ENCODE peak calls at places on chromosome 20, in eight cellular contexts. M is left lobe of liver; F is MM.1S; B is GM13977; L is RWPE2; G is activated T-cell treated with anti-CD3 and anti-CD28 coated beads, Interleukin-2, amount 50 U/mL, for 72 hours; S is nephron progenitor cell; R is occipital lobe. I is an unnamed sample.

GRCh38 chr20:10511166-10511506 is 76.0 kb downstream of the SLX4IP start:
- DNase-seq in M (no peak), F (no peak), B (no peak), L (no peak), G (no peak), S (no peak), R (no peak), I (no peak)

GRCh38 chr20:24722586-24722985 is 226.5 kb upstream of the CST7 start:
- DNase-seq in M (no peak), F (no peak), B (no peak), L (no peak), G (no peak), S (no peak), R (no peak), I (no peak)

GRCh38 chr20:49894073-49894470 is 21.3 kb downstream of the SPATA2 start:
- DNase-seq in M (no peak), F (no peak), B (peak; percentile 63), L (peak; percentile 55), G (peak; percentile 60), S (no peak), R (no peak), I (no peak)

GRCh38 chr20:1565461-1565860 is 8.0 kb upstream of the SIRPD start:
- DNase-seq in M (no peak), F (no peak), B (no peak), L (no peak), G (no peak), S (no peak), R (no peak), I (no peak)

GRCh38 chr20:56685879-56686278 is 56.8 kb downstream of the TFAP2C start:
- DNase-seq in M (no peak), F (no peak), B (no peak), L (peak; percentile 79), G (no peak), S (no peak), R (no peak), I (no peak)

GRCh38 chr20:31706607-31707257 is 15.9 kb downstream of the BCL2L1 start:
- DNase-seq in M (peak; percentile 65), F (no peak), B (no peak), L (no peak), G (no peak), S (no peak), R (no peak), I (no peak)

GRCh38 chr20:58306421-58307261 is 2.9 kb upstream of the RAB22A start:
- DNase-seq in M (no peak), F (peak; percentile 24), B (peak; percentile 46), L (no peak), G (peak; percentile 77), S (no peak), R (no peak), I (peak; percentile 96)

GRCh38 chr20:63501818-63502670 is 3.2 kb upstream of the EEF1A2 start:
- DNase-seq in M (no peak), F (peak; percentile 57), B (no peak), L (peak; percentile 89), G (no peak), S (no peak), R (peak; percentile 59), I (peak; percentile 88)

GRCh38 chr20:62819494-62820174 is 2.8 kb downstream of the COL9A3 start:
- DNase-seq in M (no peak), F (no peak), B (no peak), L (peak; percentile 87), G (no peak), S (no peak), R (peak; percentile 38), I (no peak)

GRCh38 chr20:57089701-57090144 is 176.7 kb downstream of the BMP7 start:
- DNase-seq in M (peak; percentile 62), F (peak; percentile 65), B (peak; percentile 84), L (no peak), G (peak; percentile 79), S (peak; percentile 92), R (peak; percentile 16), I (peak; percentile 80)

I was measured in NAMALWA.